ENCODE peak calls at places on chromosomes 11 and 22, in nine cellular contexts. N, I, R, M, B, W, S, L and D are unnamed samples.

GRCh38 chr11:119056397-119056999 is 507 bp downstream of the HYOU1 start:
- DNase-seq in I (peak), W (peak), M (no peak), L (no peak), S (peak), R (no peak), B (peak), N (no peak), D (no peak)

GRCh38 chr22:46584081-46584903 is 35.9 kb upstream of the GRAMD4 start:
- DNase-seq in N (no peak), R (no peak), M (no peak), I (peak), S (no peak), B (no peak), W (no peak), L (no peak), D (no peak)

GRCh38 chr11:64500176-64501013 is 90.6 kb upstream of the SLC22A12 start:
- DNase-seq in I (no peak), B (no peak), W (no peak), M (no peak), R (no peak), L (no peak), S (no peak), N (no peak), D (no peak)

GRCh38 chr11:26583550-26583949 is 11.5 kb upstream of the MUC15 start:
- DNase-seq in N (no peak), L (peak), B (no peak), S (peak), M (no peak), R (no peak), I (no peak), W (no peak), D (no peak)

GRCh38 chr22:23692598-23693291 is 1.9 kb downstream of the RGL4 start:
- DNase-seq in B (no peak), N (no peak), S (no peak), M (no peak), R (no peak), W (no peak), I (no peak), L (no peak), D (no peak)

GRCh38 chr11:68166969-68167368 is 45.8 kb upstream of the CHKA start:
- DNase-seq in B (no peak), I (no peak), N (no peak), L (no peak), W (no peak), S (no peak), M (no peak), R (no peak), D (no peak)

GRCh38 chr11:128938156-128938885 is 4.3 kb downstream of the TP53AIP1 start:
- DNase-seq in L (no peak), I (no peak), R (no peak), B (peak), M (no peak), W (no peak), S (no peak), N (no peak), D (no peak)

GRCh38 chr11:120710354-120711187 is 199.0 kb downstream of the GRIK4 start:
- DNase-seq in L (peak), M (no peak), R (no peak), B (no peak), W (peak), I (peak), S (peak), N (peak), D (no peak)

GRCh38 chr11:47415949-47416472 is 7.6 kb downstream of the SLC39A13 start:
- DNase-seq in R (peak), I (peak), B (no peak), M (peak), L (peak), S (peak), N (peak), W (peak), D (no peak)

GRCh38 chr22:41048791-41049717 is 43.3 kb upstream of the EP300 start:
- DNase-seq in S (peak), R (peak), W (no peak), L (peak), I (peak), B (no peak), N (peak), M (peak), D (no peak)

GRCh38 chr11:74634537-74634936 is 42.2 kb downstream of the POLD3 start:
- DNase-seq in W (peak), R (no peak), B (no peak), M (no peak), S (no peak), L (peak), I (peak), N (no peak), D (no peak)

GRCh38 chr11:71339178-71339881 is 87.0 kb upstream of the SHANK2 start:
- DNase-seq in R (no peak), L (peak), B (no peak), W (no peak), M (no peak), S (no peak), I (peak), N (peak), D (no peak)

GRCh38 chr11:117220568-117220967 is 11.3 kb downstream of the PCSK7 start:
- DNase-seq in I (no peak), B (no peak), R (peak), L (no peak), N (no peak), W (no peak), M (peak), S (no peak), D (no peak)

GRCh38 chr11:69918231-69918937 is 99.2 kb upstream of the FGF3 start:
- DNase-seq in R (peak), B (no peak), L (no peak), W (no peak), M (peak), I (no peak), N (peak), S (no peak), D (no peak)

GRCh38 chr11:116563028-116563712 is 209.6 kb downstream of the BUD13 start:
- DNase-seq in M (no peak), R (no peak), L (peak), S (no peak), N (no peak), I (peak), W (peak), B (no peak), D (no peak)

GRCh38 chr22:31603081-31603525 is 58.9 kb downstream of the PISD start:
- DNase-seq in W (no peak), R (no peak), S (no peak), L (peak), N (no peak), M (no peak), B (no peak), I (no peak), D (no peak)

GRCh38 chr11:10488121-10488580 is 33.1 kb downstream of the AMPD3 start:
- DNase-seq in R (no peak), N (peak), B (peak), W (no peak), M (no peak), L (no peak), I (no peak), S (peak), D (no peak)

GRCh38 chr11:65911682-65912568 is 6.9 kb downstream of the C11orf68 start:
- DNase-seq in L (peak), R (no peak), I (peak), M (peak), W (peak), B (no peak), S (no peak), N (no peak), D (no peak)

GRCh38 chr11:6606471-6607189 is 3.1 kb downstream of the ILK start:
- DNase-seq in S (peak), R (peak), W (peak), I (peak), L (peak), N (peak), M (peak), B (peak), D (peak)

GRCh38 chr11:121298770-121299169 is 6.2 kb downstream of the SC5D start:
- DNase-seq in M (no peak), I (no peak), N (no peak), S (no peak), B (no peak), R (no peak), L (no peak), W (no peak), D (no peak)

GRCh38 chr11:75565221-75565814 is 3.3 kb downstream of the SERPINH1 start:
- DNase-seq in M (peak), N (no peak), S (peak), I (peak), W (no peak), R (no peak), L (peak), B (no peak), D (no peak)

GRCh38 chr22:21941921-21942320 is 10.7 kb downstream of the PPM1F start:
- DNase-seq in W (no peak), S (no peak), M (no peak), N (no peak), B (no peak), R (no peak), I (no peak), L (no peak), D (no peak)

GRCh38 chr22:40023226-40023925 is 28.6 kb downstream of the FAM83F start:
- DNase-seq in R (no peak), N (no peak), I (no peak), W (no peak), B (no peak), M (no peak), L (no peak), S (no peak), D (no peak)

GRCh38 chr22:49768511-49768910 is 59.2 kb downstream of the BRD1 start:
- DNase-seq in S (no peak), M (no peak), N (no peak), R (no peak), W (no peak), B (no peak), L (no peak), I (no peak), D (no peak)

GRCh38 chr22:17858033-17858432 is 83.8 kb upstream of the BID start:
- DNase-seq in M (no peak), N (no peak), L (no peak), B (no peak), W (no peak), R (no peak), S (no peak), I (no peak), D (no peak)

GRCh38 chr11:32838505-32839274 is 9.0 kb downstream of the PRRG4 start:
- DNase-seq in S (no peak), R (no peak), L (peak), W (no peak), I (no peak), N (no peak), M (no peak), B (no peak), D (no peak)

GRCh38 chr11:36509265-36509664 is 807 bp downstream of the TRAF6 start:
- DNase-seq in B (peak), W (no peak), L (peak), N (no peak), I (peak), M (no peak), R (no peak), S (no peak), D (no peak)

GRCh38 chr11:2573240-2574042 is 126.4 kb downstream of the KCNQ1OT1 start:
- DNase-seq in M (no peak), N (no peak), S (no peak), W (no peak), B (no peak), I (no peak), L (no peak), R (no peak), D (no peak)

GRCh38 chr11:100776212-100776896 is 89.3 kb downstream of the ARHGAP42 start:
- DNase-seq in N (no peak), S (no peak), M (no peak), B (no peak), W (peak), R (no peak), L (no peak), I (peak), D (no peak)

GRCh38 chr11:57547854-57548377 is 10.5 kb downstream of the SMTNL1 start:
- DNase-seq in B (peak), S (no peak), M (no peak), N (no peak), W (no peak), R (no peak), I (no peak), L (no peak), D (peak)

GRCh38 chr11:79375818-79376550 is 64.8 kb downstream of the TENM4 start:
- DNase-seq in I (no peak), N (no peak), M (no peak), R (no peak), S (peak), W (no peak), B (no peak), L (no peak), D (no peak)

GRCh38 chr11:125514336-125515101 is 18.5 kb upstream of the FEZ1 start:
- DNase-seq in W (no peak), M (no peak), L (peak), S (no peak), B (peak), R (no peak), I (peak), N (no peak), D (peak)

GRCh38 chr22:35378547-35379078 is 2.3 kb upstream of the HMOX1 start:
- DNase-seq in B (no peak), W (no peak), M (no peak), I (no peak), S (no peak), L (no peak), R (no peak), N (no peak), D (no peak)

GRCh38 chr22:35380013-35380412 is 883 bp upstream of the HMOX1 start:
- DNase-seq in R (no peak), M (no peak), N (no peak), B (no peak), S (no peak), I (no peak), L (peak), W (no peak), D (no peak)

GRCh38 chr22:35381424-35381772 is 502 bp downstream of the HMOX1 start:
- DNase-seq in M (no peak), N (no peak), B (peak), S (peak), I (no peak), W (no peak), L (no peak), R (no peak), D (no peak)

GRCh38 chr22:35379146-35379993 is 1.5 kb upstream of the HMOX1 start:
- DNase-seq in I (no peak), B (no peak), L (no peak), W (no peak), N (no peak), S (no peak), M (no peak), R (no peak), D (no peak)

DNA sequence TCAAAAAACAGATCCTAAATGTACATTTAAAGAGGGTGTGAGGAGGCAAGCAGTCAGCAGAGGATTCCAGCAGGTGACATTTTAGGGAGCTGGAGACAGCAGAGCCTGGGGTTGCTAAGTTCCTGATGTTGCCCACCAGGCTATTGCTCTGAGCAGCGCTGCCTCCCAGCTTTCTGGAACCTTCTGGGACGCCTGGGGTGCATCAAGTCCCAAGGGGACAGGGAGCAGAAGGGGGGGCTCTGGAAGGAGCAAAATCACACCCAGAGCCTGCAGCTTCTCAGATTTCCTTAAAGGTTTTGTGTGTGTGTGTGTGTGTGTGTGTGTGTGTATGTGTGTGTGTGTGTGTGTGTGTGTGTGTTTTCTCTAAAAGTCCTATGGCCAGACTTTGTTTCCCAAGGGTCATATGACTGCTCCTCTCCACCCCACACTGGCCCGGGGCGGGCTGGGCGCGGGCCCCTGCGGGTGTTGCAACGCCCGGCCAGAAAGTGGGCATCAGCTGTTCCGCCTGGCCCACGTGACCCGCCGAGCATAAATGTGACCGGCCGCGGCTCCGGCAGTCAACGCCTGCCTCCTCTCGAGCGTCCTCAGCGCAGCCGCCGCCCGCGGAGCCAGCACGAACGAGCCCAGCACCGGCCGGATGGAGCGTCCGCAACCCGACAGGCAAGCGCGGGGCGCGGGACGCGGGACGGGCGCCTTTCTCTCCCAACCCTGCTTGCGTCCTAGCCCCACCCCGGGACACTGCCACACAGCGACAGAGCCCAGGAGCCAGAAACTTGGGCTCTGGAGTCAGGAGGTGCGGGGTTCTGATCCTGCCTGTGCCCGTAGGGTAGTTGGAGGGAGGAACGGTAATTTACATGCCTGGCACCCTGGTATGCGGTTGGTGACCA is at the start of gene HMOX1:
- DNase-seq in I (peak), N (peak), L (peak), B (peak), W (peak), S (peak), M (peak), R (peak), D (peak)
- TF ChIP-seq CTCF in I (no peak), N (no peak), L (peak), B (peak), W (no peak), S (no peak), M (no peak), R (no peak), D (no peak)

DNA sequence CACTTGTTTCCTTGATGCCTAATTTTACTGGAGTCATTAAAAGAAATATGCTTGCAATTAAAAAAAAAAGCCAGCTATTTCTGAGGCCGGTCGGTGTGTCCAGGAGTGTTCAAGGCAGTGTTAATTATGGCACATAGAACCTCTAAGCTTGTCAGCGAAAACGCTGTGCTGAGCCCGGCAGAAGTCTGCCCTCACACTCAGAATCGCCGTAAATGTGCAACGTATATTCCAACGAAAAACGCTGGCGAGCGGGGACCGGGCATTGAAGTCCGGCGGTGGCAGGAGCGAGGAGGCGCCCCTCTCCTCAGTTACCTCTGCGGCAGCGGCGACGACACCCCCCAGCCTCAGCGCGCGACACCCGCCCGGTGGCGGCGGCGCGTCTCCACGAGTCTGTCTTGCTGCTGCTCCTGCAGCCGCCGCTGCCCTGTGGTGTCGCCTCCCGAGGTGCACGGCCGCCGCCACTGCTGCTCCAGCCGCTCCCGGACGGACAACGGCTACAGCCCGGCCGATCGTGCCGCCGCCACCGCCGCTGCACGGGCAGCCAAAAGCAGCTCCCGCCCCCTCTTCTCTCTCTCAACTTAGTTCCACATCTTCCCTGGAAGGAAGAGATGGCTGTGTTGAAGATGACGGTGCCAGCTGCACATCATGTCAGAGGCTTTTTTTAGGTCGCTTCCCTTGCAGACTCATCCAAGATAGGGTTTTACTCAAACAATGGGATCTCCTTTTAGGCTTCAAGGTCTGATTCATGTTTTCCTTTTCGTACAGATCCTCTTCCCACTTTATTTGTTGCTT is 56.0 kb downstream of the JAM3 start:
- DNase-seq in S (no peak), N (peak), I (peak), B (peak), L (peak), M (peak), R (no peak), W (no peak), D (no peak)
- TF ChIP-seq CTCF in S (no peak), N (no peak), I (no peak), B (no peak), L (no peak), M (no peak), R (no peak), W (no peak), D (no peak)

DNA sequence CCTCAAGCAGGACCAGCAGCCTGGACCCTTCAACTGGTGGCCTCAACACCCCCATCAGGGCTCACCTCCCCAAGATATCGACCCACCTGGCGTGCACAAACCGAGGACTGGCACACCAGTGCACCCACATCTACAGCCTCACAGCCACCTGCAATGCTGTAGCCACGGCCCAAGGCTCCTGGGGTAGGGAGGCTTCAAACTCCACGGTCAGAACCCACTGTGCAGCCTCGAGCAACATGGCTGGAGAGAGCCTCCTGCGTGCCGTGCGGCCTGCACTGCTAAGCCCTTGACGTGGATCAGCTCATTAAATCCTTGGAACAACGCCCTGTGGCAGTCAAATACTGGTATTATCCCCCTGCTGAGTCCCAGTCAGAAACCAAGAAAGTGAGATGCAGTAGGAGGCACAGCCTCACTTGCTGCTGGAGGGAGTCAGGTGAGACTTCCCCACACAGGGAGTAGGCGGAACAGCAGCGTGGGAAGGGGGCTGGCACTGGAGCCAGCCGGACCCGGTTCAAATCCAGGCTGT is 4.6 kb downstream of the CARD10 start:
- DNase-seq in I (no peak), L (no peak), M (no peak), R (no peak), B (no peak), W (no peak), N (no peak), S (no peak), D (no peak)
- TF ChIP-seq CTCF in I (no peak), L (no peak), M (no peak), R (no peak), B (no peak), W (no peak), N (no peak), S (no peak), D (no peak)

DNA sequence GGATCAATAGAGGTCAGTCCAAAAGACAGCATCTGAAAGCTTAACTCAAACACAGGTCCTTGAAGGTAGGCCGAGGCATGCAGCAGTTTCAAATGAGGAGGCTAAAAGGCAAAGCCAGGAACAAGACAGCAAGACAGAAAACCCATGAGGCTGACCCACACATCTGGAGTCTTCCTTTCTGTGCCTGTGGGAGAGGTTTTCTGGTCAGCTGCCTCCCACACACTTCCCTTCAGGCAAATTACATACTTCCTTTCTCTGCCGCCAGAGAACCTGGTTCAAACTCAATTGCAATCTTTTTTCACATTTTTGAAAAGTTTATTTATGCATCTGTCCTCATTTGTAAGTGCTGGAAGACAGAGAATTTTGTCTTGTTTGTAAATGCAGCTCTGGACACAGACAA is 29.8 kb upstream of the CRTAM start:
- DNase-seq in B (no peak), I (peak), L (peak), M (peak), R (no peak), W (no peak), S (no peak), N (no peak), D (no peak)
- TF ChIP-seq CTCF in B (no peak), I (no peak), L (no peak), M (no peak), R (no peak), W (no peak), S (no peak), N (no peak), D (no peak)